ENCODE peak calls at places on chromosomes 4 and X, in four cellular contexts. One of them, this sample, is unnamed.

GRCh38 chr4:67714248-67714583 is 13.3 kb upstream of the UBA6 start:
- DNase-seq in tibial nerve: no peak
- DNase-seq in GM19239: no peak
- DNase-seq in midbrain: no peak
- DNase-seq in this sample: no peak

GRCh38 chr4:92521941-92522340 is 218.2 kb downstream of the GRID2 start:
- DNase-seq in GM19239: no peak
- DNase-seq in tibial nerve: no peak
- DNase-seq in midbrain: no peak
- DNase-seq in this sample: no peak

GRCh38 chr4:7772708-7773385 is 166.8 kb downstream of the AFAP1 start:
- DNase-seq in GM19239: no peak
- DNase-seq in midbrain: no peak
- DNase-seq in tibial nerve: peak
- DNase-seq in this sample: no peak

GRCh38 chrX:68931345-68931744 is 102.5 kb downstream of the EFNB1 start:
- DNase-seq in tibial nerve: no peak
- DNase-seq in GM19239: no peak
- DNase-seq in midbrain: no peak
- DNase-seq in this sample: no peak

GRCh38 chr4:151438154-151438553 is 29.2 kb downstream of the FHIP1A start:
- DNase-seq in GM19239: no peak
- DNase-seq in midbrain: no peak
- DNase-seq in tibial nerve: no peak
- DNase-seq in this sample: no peak

GRCh38 chrX:150119323-150119722 is 181.0 kb upstream of the EOLA2 start:
- DNase-seq in GM19239: no peak
- DNase-seq in tibial nerve: no peak
- DNase-seq in midbrain: no peak
- DNase-seq in this sample: no peak

GRCh38 chr4:90069151-90069550 is 58.0 kb upstream of the CCSER1 start:
- DNase-seq in GM19239: no peak
- DNase-seq in tibial nerve: no peak
- DNase-seq in midbrain: no peak
- DNase-seq in this sample: no peak

GRCh38 chrX:10142041-10142589 is 14.7 kb upstream of the CLCN4 start:
- DNase-seq in tibial nerve: no peak
- DNase-seq in midbrain: no peak
- DNase-seq in GM19239: no peak
- DNase-seq in this sample: no peak

GRCh38 chrX:55326985-55327384 is 62.3 kb upstream of the PAGE3 start:
- DNase-seq in tibial nerve: no peak
- DNase-seq in midbrain: no peak
- DNase-seq in GM19239: no peak
- DNase-seq in this sample: no peak

GRCh38 chr4:27759621-27760020 is 899.0 kb downstream of the STIM2 start:
- DNase-seq in GM19239: no peak
- DNase-seq in midbrain: no peak
- DNase-seq in tibial nerve: no peak
- DNase-seq in this sample: no peak

GRCh38 chr4:183337349-183337748 is 15.1 kb upstream of the CLDN24 start:
- DNase-seq in midbrain: no peak
- DNase-seq in tibial nerve: no peak
- DNase-seq in GM19239: no peak
- DNase-seq in this sample: no peak

GRCh38 chr4:56850910-56851309 is 29.4 kb upstream of the SPINK2 start:
- DNase-seq in GM19239: no peak
- DNase-seq in midbrain: no peak
- DNase-seq in tibial nerve: no peak
- DNase-seq in this sample: no peak

GRCh38 chr4:114318309-114318708 is 280.3 kb upstream of the UGT8 start:
- DNase-seq in GM19239: no peak
- DNase-seq in midbrain: no peak
- DNase-seq in tibial nerve: no peak
- DNase-seq in this sample: no peak

GRCh38 chr4:122826596-122827257 is at the start of gene FGF2:
- DNase-seq in tibial nerve: peak
- DNase-seq in midbrain: peak
- DNase-seq in GM19239: peak
- DNase-seq in this sample: peak

GRCh38 chr4:88807499-88807898 is 109.9 kb upstream of the NAP1L5 start:
- DNase-seq in midbrain: no peak
- DNase-seq in GM19239: no peak
- DNase-seq in tibial nerve: no peak
- DNase-seq in this sample: no peak

GRCh38 chr4:183987987-183988392 is 82.9 kb downstream of the STOX2 start:
- DNase-seq in tibial nerve: peak
- DNase-seq in GM19239: no peak
- DNase-seq in midbrain: peak
- DNase-seq in this sample: no peak

GRCh38 chr4:26410385-26411293 is 79.6 kb downstream of the CCKAR start:
- DNase-seq in tibial nerve: peak
- DNase-seq in midbrain: peak
- DNase-seq in GM19239: no peak
- DNase-seq in this sample: peak

GRCh38 chr4:93199492-93199891 is 629.1 kb upstream of the ATOH1 start:
- DNase-seq in GM19239: no peak
- DNase-seq in midbrain: peak
- DNase-seq in tibial nerve: no peak
- DNase-seq in this sample: peak

GRCh38 chr4:32037391-32037790 is 1317.2 kb downstream of the PCDH7 start:
- DNase-seq in tibial nerve: no peak
- DNase-seq in GM19239: no peak
- DNase-seq in midbrain: no peak
- DNase-seq in this sample: no peak

GRCh38 chr4:124018383-124019317 is 622.1 kb downstream of the SPRY1 start:
- DNase-seq in GM19239: peak
- DNase-seq in midbrain: no peak
- DNase-seq in tibial nerve: peak
- DNase-seq in this sample: peak

GRCh38 chr4:87451537-87451936 is 29.2 kb downstream of the NUDT9 start:
- DNase-seq in midbrain: no peak
- DNase-seq in tibial nerve: no peak
- DNase-seq in GM19239: no peak
- DNase-seq in this sample: no peak

GRCh38 chrX:115409551-115409950 is 120.0 kb downstream of the LUZP4 start:
- DNase-seq in midbrain: no peak
- DNase-seq in GM19239: no peak
- DNase-seq in tibial nerve: no peak
- DNase-seq in this sample: peak

GRCh38 chr4:113673450-113673849 is 88.1 kb downstream of the CAMK2D start:
- DNase-seq in tibial nerve: no peak
- DNase-seq in midbrain: no peak
- DNase-seq in GM19239: no peak
- DNase-seq in this sample: no peak

GRCh38 chr4:105607876-105608275 is 55.5 kb downstream of the ARHGEF38 start:
- DNase-seq in GM19239: no peak
- DNase-seq in tibial nerve: no peak
- DNase-seq in midbrain: no peak
- DNase-seq in this sample: no peak

GRCh38 chr4:95637047-95637600 is 88.4 kb upstream of the UNC5C start:
- DNase-seq in midbrain: no peak
- DNase-seq in GM19239: no peak
- DNase-seq in tibial nerve: no peak
- DNase-seq in this sample: peak

GRCh38 chrX:1679238-1679637 is 64.4 kb downstream of the ASMT start:
- DNase-seq in midbrain: no peak
- DNase-seq in tibial nerve: no peak
- DNase-seq in GM19239: no peak
- DNase-seq in this sample: no peak

GRCh38 chr4:122710434-122711308 is 21.8 kb upstream of the BBS12 start:
- DNase-seq in GM19239: no peak
- DNase-seq in tibial nerve: no peak
- DNase-seq in midbrain: no peak
- DNase-seq in this sample: no peak

GRCh38 chr4:123325241-123325681 is 71.3 kb upstream of the SPRY1 start:
- DNase-seq in GM19239: peak
- DNase-seq in midbrain: no peak
- DNase-seq in tibial nerve: no peak
- DNase-seq in this sample: no peak

GRCh38 chr4:176189891-176190795 is 5.2 kb downstream of the SPATA4 start:
- DNase-seq in midbrain: no peak
- DNase-seq in tibial nerve: no peak
- DNase-seq in GM19239: no peak
- DNase-seq in this sample: peak

GRCh38 chr4:122673252-122673651 is 52.4 kb upstream of the IL21 start:
- DNase-seq in tibial nerve: no peak
- DNase-seq in GM19239: no peak
- DNase-seq in midbrain: no peak
- DNase-seq in this sample: no peak

GRCh38 chr4:19309365-19309764 is 942.3 kb upstream of the SLIT2 start:
- DNase-seq in midbrain: no peak
- DNase-seq in GM19239: no peak
- DNase-seq in tibial nerve: no peak
- DNase-seq in this sample: no peak

GRCh38 chr4:738781-739280 is 33.2 kb downstream of the PCGF3 start:
- DNase-seq in GM19239: no peak
- DNase-seq in midbrain: no peak
- DNase-seq in tibial nerve: no peak
- DNase-seq in this sample: no peak

GRCh38 chrX:619812-620493 is 10.6 kb upstream of the SHOX start:
- DNase-seq in GM19239: no peak
- DNase-seq in midbrain: no peak
- DNase-seq in tibial nerve: no peak
- DNase-seq in this sample: no peak

GRCh38 chrX:149881081-149881711 is at the start of gene MAGEA8:
- DNase-seq in midbrain: no peak
- DNase-seq in tibial nerve: no peak
- DNase-seq in GM19239: no peak
- DNase-seq in this sample: no peak

GRCh38 chrX:151763711-151764110 is 29.2 kb downstream of the CNGA2 start:
- DNase-seq in GM19239: no peak
- DNase-seq in midbrain: no peak
- DNase-seq in tibial nerve: no peak
- DNase-seq in this sample: no peak

GRCh38 chr4:66575024-66575696 is 904.9 kb upstream of the EPHA5 start:
- DNase-seq in tibial nerve: no peak
- DNase-seq in GM19239: no peak
- DNase-seq in midbrain: no peak
- DNase-seq in this sample: no peak

GRCh38 chr4:42995343-42995944 is 102.9 kb downstream of the GRXCR1 start:
- DNase-seq in midbrain: peak
- DNase-seq in tibial nerve: no peak
- DNase-seq in GM19239: peak
- DNase-seq in this sample: peak

GRCh38 chr4:138907174-138907573 is 108.4 kb upstream of the NOCT start:
- DNase-seq in midbrain: no peak
- DNase-seq in GM19239: no peak
- DNase-seq in tibial nerve: no peak
- DNase-seq in this sample: no peak

This sample was measured in SK-N-DZ.